ENCODE peak calls at places on chromosomes 4 and X, in eight cellular contexts. I is Peyer's patch, V is tibial nerve, W is A549, K is lower leg skin, P is gastrocnemius medialis, F is NB4, N is esophagus squamous epithelium. M is an unnamed sample.

GRCh38 chrX:37813570-37813969 is 33.7 kb downstream of the CYBB start:
- DNase-seq in N (no peak), P (no peak), K (no peak), F (no peak), I (no peak), W (no peak), V (no peak), M (no peak)

GRCh38 chr4:5979981-5980380 is 38.2 kb downstream of the C4orf50 start:
- DNase-seq in N (no peak), V (no peak), I (no peak), F (peak; percentile 37), P (no peak), K (peak; percentile 59), W (peak; percentile 37), M (no peak)

GRCh38 chr4:90189128-90189527 is 61.9 kb downstream of the CCSER1 start:
- DNase-seq in P (no peak), N (no peak), W (no peak), I (no peak), K (no peak), V (no peak), F (no peak), M (no peak)

GRCh38 chr4:57020467-57021101 is 41.9 kb downstream of the POLR2B start:
- DNase-seq in F (no peak), W (no peak), K (no peak), V (no peak), I (no peak), P (no peak), N (no peak), M (no peak)

GRCh38 chr4:25862411-25863346 is at the start of gene SEL1L3:
- DNase-seq in K (peak; percentile 86), N (no peak), V (no peak), P (no peak), F (peak; percentile 62), W (peak; percentile 14), I (peak; percentile 89), M (no peak)

GRCh38 chr4:81919238-81919637 is 447.5 kb upstream of the RASGEF1B start:
- DNase-seq in I (no peak), F (peak; percentile 20), W (peak; percentile 2), N (no peak), V (no peak), P (no peak), K (no peak), M (no peak)

GRCh38 chr4:149914521-149915115 is 99.0 kb upstream of the IQCM start:
- DNase-seq in P (no peak), I (no peak), V (no peak), N (no peak), K (no peak), F (peak; percentile 55), W (peak; percentile 25), M (no peak)

GRCh38 chr4:186781032-186781917 is 57.6 kb upstream of the FAT1 start:
- DNase-seq in K (no peak), F (no peak), P (no peak), I (no peak), N (no peak), W (peak; percentile 6), V (no peak), M (no peak)

GRCh38 chr4:118783887-118784286 is 52.0 kb downstream of the SEC24D start:
- DNase-seq in V (no peak), W (no peak), I (no peak), K (no peak), N (no peak), P (no peak), F (no peak), M (no peak)

GRCh38 chr4:150418757-150419410 is 163.1 kb upstream of the MAB21L2 start:
- DNase-seq in W (no peak), F (no peak), N (no peak), P (no peak), I (no peak), K (no peak), V (no peak), M (no peak)

GRCh38 chr4:122100508-122100907 is 51.6 kb upstream of the BLTP1 start:
- DNase-seq in W (no peak), I (no peak), P (no peak), K (no peak), V (no peak), F (no peak), N (no peak), M (no peak)
- H3K4me3 ChIP-seq in W (no peak overlapping the region), I (no peak overlapping the region), P (no peak overlapping the region), K (no peak overlapping the region), V (no peak overlapping the region), F (no peak overlapping the region), N (no peak overlapping the region), M (no peak overlapping the region)

GRCh38 chrX:2984342-2984741 is 22.0 kb upstream of the ARSH start:
- DNase-seq in F (no peak), P (no peak), I (no peak), V (no peak), K (no peak), W (no peak), N (no peak), M (no peak)
- TF ChIP-seq POLR2A in F (no peak), P (no peak), I (no peak), V (no peak), K (no peak), W (no peak), N (no peak), M (no peak)

DNA sequence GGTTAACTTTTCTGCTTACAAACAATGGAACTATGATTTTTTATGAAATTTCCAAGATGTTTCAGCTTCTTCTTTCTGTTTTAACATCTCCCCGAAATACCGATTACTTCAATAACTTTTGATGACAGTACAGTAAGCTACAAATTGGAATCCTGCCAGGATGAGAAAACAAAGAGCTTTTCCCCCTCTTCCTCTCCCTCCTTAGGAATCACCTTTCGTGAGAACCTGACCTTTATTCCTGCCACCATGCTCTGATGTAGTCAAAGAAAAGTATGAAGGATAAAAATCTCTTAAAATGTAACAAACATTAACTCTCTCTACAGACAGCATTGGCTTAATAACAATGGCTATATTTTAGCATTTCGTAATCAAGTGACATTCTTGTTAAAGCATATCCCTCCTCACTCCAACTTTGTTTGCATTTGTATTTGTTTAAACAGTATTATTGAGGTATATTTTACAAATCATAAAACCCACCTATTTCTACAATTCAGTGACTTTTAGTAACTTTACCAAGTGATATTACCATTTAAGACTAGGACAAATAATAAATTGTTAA is 148.7 kb upstream of the NAP1L5 start:
- DNase-seq in N (no peak), K (no peak), W (no peak), I (no peak), P (no peak), V (no peak), F (no peak), M (no peak)
- H3K4me3 ChIP-seq in N (no peak overlapping the region), K (no peak overlapping the region), W (no peak overlapping the region), I (no peak overlapping the region), P (no peak overlapping the region), V (no peak overlapping the region), F (no peak overlapping the region), M (no peak overlapping the region)

GRCh38 chrX:130268500-130269170 is at the start of gene ZNF280C:
- DNase-seq in K (peak; percentile 96), W (peak; percentile 89), F (peak; percentile 96), V (peak; percentile 49), P (peak; percentile 63), I (peak; percentile 87), N (peak; percentile 59), M (peak; percentile 94)
- TF ChIP-seq POLR2A in K (no peak), W (peak; percentile 98), F (peak; percentile 88), V (peak; percentile 32), P (peak; percentile 75), I (peak; percentile 70), N (peak; percentile 78), M (no peak)

DNA sequence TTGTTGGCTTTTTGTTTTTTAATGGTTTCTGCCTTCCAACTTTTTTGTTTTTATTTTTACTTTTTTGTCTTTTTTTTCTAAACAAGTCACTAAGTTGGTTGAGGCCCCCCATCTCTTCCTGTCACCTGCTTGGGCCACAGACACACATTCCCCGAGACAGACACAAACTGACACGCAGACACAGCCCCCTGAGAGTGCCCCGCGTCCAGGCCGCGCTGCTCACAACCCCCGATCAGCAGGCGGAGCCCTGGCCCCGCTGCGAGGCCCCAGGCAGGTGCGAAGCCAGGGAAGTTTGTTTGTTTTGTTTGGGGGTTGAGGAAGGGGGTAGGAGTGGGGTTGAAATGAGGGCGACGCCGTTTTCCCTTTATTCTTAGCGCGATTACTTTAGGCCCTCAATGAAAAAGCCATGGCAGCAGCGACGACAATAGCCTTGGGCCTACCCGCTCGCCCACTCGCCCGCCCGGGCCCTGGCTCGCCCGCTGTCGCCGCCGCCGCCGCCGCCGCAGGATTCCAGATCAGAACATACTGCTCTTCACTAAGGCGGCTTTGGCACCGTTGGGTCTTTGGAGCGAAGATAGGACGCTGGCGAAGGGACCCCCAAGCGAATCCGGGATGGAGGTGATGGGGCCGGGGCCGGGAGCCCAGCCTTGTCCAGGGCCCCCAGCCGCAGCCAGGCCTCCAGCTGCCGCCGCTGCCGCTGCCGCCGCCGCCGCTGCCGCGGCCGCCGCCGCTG is 3.1 kb downstream of the PHOX2B start:
- DNase-seq in W (no peak), V (no peak), K (no peak), P (no peak), F (no peak), I (no peak), N (no peak), M (peak; percentile 34)
- H3K4me3 ChIP-seq in W (peak overlapping the region; percentile 30), V (no peak overlapping the region), K (no peak overlapping the region), P (no peak overlapping the region), F (no peak overlapping the region), I (no peak overlapping the region), N (no peak overlapping the region), M (no peak overlapping the region)

DNA sequence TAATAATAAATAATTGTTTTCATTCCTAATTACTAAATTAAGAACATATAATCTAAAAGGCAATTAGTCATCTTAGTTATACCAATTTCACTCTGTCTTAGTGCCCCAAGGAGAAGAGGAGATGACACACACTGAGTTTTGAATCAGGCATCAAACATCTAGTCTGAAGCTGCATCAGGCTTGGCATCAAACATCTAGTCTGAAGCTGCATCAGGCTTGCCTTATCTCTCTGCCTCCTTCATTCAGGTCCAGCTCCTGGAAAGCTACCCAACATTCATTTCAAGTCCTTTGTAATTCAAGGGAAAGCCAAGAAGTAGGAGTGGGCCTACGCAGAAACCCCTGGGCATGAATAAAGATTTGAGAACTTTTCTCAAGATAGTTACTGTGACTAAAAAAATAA is 62.2 kb downstream of the SH3RF1 start:
- DNase-seq in V (no peak), N (no peak), K (no peak), P (no peak), W (no peak), F (no peak), I (no peak), M (no peak)
- TF ChIP-seq POLR2A in V (no peak), N (no peak), K (no peak), P (no peak), W (no peak), F (no peak), I (no peak), M (no peak)

GRCh38 chr4:120057416-120057815 is 9.2 kb downstream of the MAD2L1 start:
- DNase-seq in W (no peak), I (no peak), V (no peak), N (no peak), K (no peak), F (no peak), P (no peak), M (no peak)

GRCh38 chr4:120064887-120065286 is 1.8 kb downstream of the MAD2L1 start:
- DNase-seq in N (no peak), F (no peak), W (no peak), P (no peak), V (no peak), K (no peak), I (no peak), M (no peak)

GRCh38 chr4:120066182-120066524 is 495 bp downstream of the MAD2L1 start:
- DNase-seq in P (no peak), F (peak; percentile 88), W (peak; percentile 3), I (no peak), V (no peak), N (no peak), K (no peak), M (no peak)

GRCh38 chr4:120066525-120067333 is at the start of gene MAD2L1:
- DNase-seq in W (peak; percentile 84), V (peak; percentile 95), K (peak; percentile 100), N (peak; percentile 94), P (peak; percentile 97), I (peak; percentile 98), F (peak; percentile 97), M (peak; percentile 99)

GRCh38 chr4:120062663-120063195 is 3.9 kb downstream of the MAD2L1 start:
- DNase-seq in F (no peak), P (no peak), K (no peak), W (no peak), I (no peak), V (no peak), N (no peak), M (no peak)
- H3K4me3 ChIP-seq in F (peak overlapping the region; percentile 44), P (no peak overlapping the region), K (no peak overlapping the region), W (no peak overlapping the region), I (no peak overlapping the region), V (no peak overlapping the region), N (no peak overlapping the region), M (no peak overlapping the region)

M was measured in esophagus muscularis mucosa.